ENCODE peak calls at places on chromosomes 16 and 17, in ten cellular contexts. K is adipocyte, J is body of pancreas, V is Caco-2, S is upper lobe of right lung, C is tibial nerve, P is A673, I is neuronal stem cell, R is IMR-90, L is fibroblast of the aortic adventitia. B is an unnamed sample.

GRCh38 chr16:180101-180920 is at the start of gene HBQ1:
- DNase-seq in P (peak), J (peak), L (no peak), V (peak), C (no peak), I (peak), K (peak), S (no peak), R (no peak), B (no peak)

GRCh38 chr16:85428168-85428898 is 184.8 kb upstream of the GSE1 start:
- DNase-seq in L (peak), K (peak), J (peak), I (no peak), R (no peak), P (peak), V (peak), C (no peak), S (peak), B (no peak)

GRCh38 chr17:14784997-14785696 is 480.0 kb downstream of the PMP22 start:
- DNase-seq in J (peak), I (no peak), R (no peak), S (no peak), C (no peak), V (peak), K (no peak), L (no peak), P (no peak), B (no peak)

GRCh38 chr17:13353590-13353989 is 248.1 kb downstream of the HS3ST3A1 start:
- DNase-seq in R (peak), J (no peak), K (peak), I (no peak), L (peak), P (no peak), S (no peak), V (no peak), C (no peak), B (peak)

GRCh38 chr16:69150146-69150865 is 17.9 kb downstream of the UTP4 start:
- DNase-seq in K (peak), S (no peak), P (peak), V (peak), C (peak), J (peak), L (peak), R (peak), I (peak), B (peak)

GRCh38 chr16:30061195-30061554 is 4.4 kb upstream of the ALDOA start:
- DNase-seq in V (no peak), I (no peak), J (no peak), L (no peak), P (no peak), S (no peak), C (no peak), R (no peak), K (no peak), B (no peak)

GRCh38 chr17:32461853-32462617 is 17.7 kb downstream of the PSMD11 start:
- DNase-seq in K (peak), I (peak), S (no peak), J (peak), C (peak), R (peak), L (peak), V (peak), P (peak), B (peak)

GRCh38 chr17:13410214-13410613 is 191.5 kb downstream of the HS3ST3A1 start:
- DNase-seq in R (no peak), S (no peak), V (no peak), P (no peak), I (no peak), L (no peak), C (no peak), K (no peak), J (no peak), B (peak)

GRCh38 chr17:45730192-45730591 is 53.9 kb upstream of the CRHR1 start:
- DNase-seq in J (no peak), S (no peak), I (no peak), V (no peak), C (no peak), K (no peak), P (no peak), R (no peak), L (no peak), B (no peak)

GRCh38 chr17:78958556-78959191 is 21.0 kb downstream of the LGALS3BP start:
- DNase-seq in V (no peak), R (no peak), L (peak), K (no peak), C (no peak), P (no peak), S (no peak), I (no peak), J (no peak), B (no peak)

GRCh38 chr16:83717814-83718213 is 90.0 kb upstream of the HSBP1 start:
- DNase-seq in R (peak), J (no peak), V (no peak), K (peak), I (no peak), L (peak), C (no peak), P (peak), S (no peak), B (peak)

GRCh38 chr17:45189002-45189401 is 27.3 kb downstream of the HEXIM2 start:
- DNase-seq in K (no peak), S (no peak), I (no peak), R (no peak), C (no peak), J (no peak), L (no peak), P (no peak), V (no peak), B (no peak)

GRCh38 chr17:48470388-48471034 is 40.5 kb upstream of the SKAP1 start:
- DNase-seq in L (peak), J (no peak), K (no peak), I (no peak), S (no peak), R (peak), P (peak), C (no peak), V (peak), B (peak)

GRCh38 chr17:73878923-73879322 is 234.7 kb upstream of the SDK2 start:
- DNase-seq in C (no peak), K (no peak), L (no peak), S (no peak), I (no peak), V (no peak), R (no peak), P (no peak), J (no peak), B (no peak)

GRCh38 chr17:3485481-3486068 is 9.8 kb downstream of the ASPA start:
- DNase-seq in J (peak), C (no peak), P (no peak), L (no peak), K (no peak), I (no peak), S (no peak), V (peak), R (no peak), B (no peak)

GRCh38 chr16:70695351-70696070 is 9.7 kb upstream of the MTSS2 start:
- DNase-seq in L (no peak), V (no peak), C (no peak), S (peak), K (no peak), I (no peak), R (no peak), P (no peak), J (no peak), B (peak)

GRCh38 chr17:27956601-27957445 is 63.7 kb upstream of the LYRM9 start:
- DNase-seq in L (peak), R (peak), J (peak), C (no peak), V (peak), I (no peak), S (no peak), K (peak), P (peak), B (peak)

GRCh38 chr16:48053346-48053745 is 102.4 kb downstream of the ABCC12 start:
- DNase-seq in V (peak), P (no peak), C (no peak), K (peak), J (no peak), R (peak), S (peak), I (peak), L (peak), B (peak)

GRCh38 chr16:9109255-9109654 is 17.8 kb downstream of the HAPSTR1 start:
- DNase-seq in P (no peak), L (no peak), C (no peak), V (no peak), I (no peak), R (no peak), S (no peak), K (no peak), J (no peak), B (no peak)

GRCh38 chr16:31542763-31543162 is 15.1 kb downstream of the AHSP start:
- DNase-seq in I (no peak), R (no peak), V (no peak), P (no peak), L (no peak), C (no peak), J (no peak), S (no peak), K (no peak), B (no peak)

GRCh38 chr17:6343191-6343590 is 91.7 kb downstream of the AIPL1 start:
- DNase-seq in J (no peak), V (no peak), R (no peak), L (no peak), I (no peak), S (no peak), K (no peak), C (no peak), P (no peak), B (no peak)

GRCh38 chr16:53080345-53081031 is 25.7 kb downstream of the CHD9 start:
- DNase-seq in L (peak), P (peak), S (no peak), I (no peak), R (peak), C (peak), K (peak), V (no peak), J (peak), B (peak)

GRCh38 chr17:64155751-64156544 is 26.0 kb upstream of the ERN1 start:
- DNase-seq in J (peak), P (no peak), S (no peak), R (peak), L (peak), K (peak), C (peak), V (no peak), I (no peak), B (peak)

GRCh38 chr16:53664724-53665345 is 38.8 kb downstream of the RPGRIP1L start:
- DNase-seq in K (peak), P (no peak), S (no peak), J (peak), L (peak), I (no peak), R (peak), C (no peak), V (no peak), B (peak)

GRCh38 chr17:75313941-75314550 is 24.8 kb upstream of the SLC25A19 start:
- DNase-seq in P (no peak), K (no peak), J (no peak), R (peak), S (peak), L (peak), I (no peak), C (no peak), V (no peak), B (peak)

GRCh38 chr16:17117906-17118577 is 352.7 kb downstream of the XYLT1 start:
- DNase-seq in K (no peak), S (no peak), V (no peak), L (no peak), P (no peak), C (no peak), R (no peak), I (no peak), J (no peak), B (no peak)

GRCh38 chr17:42680331-42680808 is 1.3 kb downstream of the CCR10 start:
- DNase-seq in V (peak), R (peak), L (no peak), S (no peak), I (no peak), J (no peak), K (no peak), C (peak), P (no peak), B (peak)

GRCh38 chr16:49336581-49336980 is 37.0 kb upstream of the C16orf78 start:
- DNase-seq in R (no peak), L (no peak), P (no peak), V (no peak), I (no peak), K (no peak), S (no peak), C (no peak), J (no peak), B (no peak)

GRCh38 chr17:63150994-63151464 is 185.0 kb downstream of the TANC2 start:
- DNase-seq in S (no peak), C (no peak), P (peak), L (peak), R (peak), K (peak), I (peak), J (no peak), V (no peak), B (peak)

GRCh38 chr17:61809816-61810392 is 53.4 kb downstream of the BRIP1 start:
- DNase-seq in R (peak), L (peak), S (no peak), K (peak), C (no peak), P (peak), J (no peak), I (no peak), V (no peak), B (peak)

GRCh38 chr16:89319883-89320716 is 102.6 kb downstream of the ZNF778 start:
- DNase-seq in J (peak), C (no peak), V (peak), P (peak), R (peak), S (no peak), K (peak), I (no peak), L (peak), B (peak)

GRCh38 chr16:89191033-89191900 is 9.1 kb downstream of the SLC22A31 start:
- DNase-seq in S (peak), I (no peak), J (peak), R (no peak), C (no peak), L (no peak), P (no peak), V (no peak), K (no peak), B (no peak)

GRCh38 chr17:13597723-13598347 is 3.9 kb downstream of the HS3ST3A1 start:
- DNase-seq in C (peak), L (peak), P (peak), R (peak), I (no peak), S (no peak), K (peak), V (peak), J (peak), B (peak)

GRCh38 chr16:81210807-81211206 is 27.7 kb upstream of the BCO1 start:
- DNase-seq in P (peak), C (no peak), V (no peak), S (no peak), J (no peak), R (no peak), L (no peak), I (no peak), K (no peak), B (no peak)

GRCh38 chr16:80263848-80264694 is 276.7 kb upstream of the DYNLRB2 start:
- DNase-seq in P (no peak), R (no peak), V (no peak), I (no peak), J (no peak), K (no peak), C (no peak), L (no peak), S (no peak), B (no peak)

GRCh38 chr16:23847938-23848337 is 12.2 kb downstream of the PRKCB start:
- DNase-seq in R (no peak), J (no peak), C (no peak), L (no peak), S (no peak), P (no peak), I (no peak), K (no peak), V (no peak), B (no peak)

GRCh38 chr16:79519448-79519847 is 81.1 kb downstream of the MAF start:
- DNase-seq in R (no peak), J (peak), C (no peak), K (no peak), V (no peak), S (peak), I (no peak), L (no peak), P (no peak), B (no peak)

GRCh38 chr17:18224428-18225120 is 861 bp upstream of the LLGL1 start:
- DNase-seq in V (no peak), I (peak), S (no peak), L (peak), K (peak), R (peak), J (no peak), P (peak), C (no peak), B (no peak)

GRCh38 chr17:58224315-58224714 is 5.3 kb upstream of the MKS1 start:
- DNase-seq in V (no peak), L (peak), P (peak), C (no peak), K (peak), S (no peak), J (no peak), I (no peak), R (peak), B (peak)

GRCh38 chr17:58215685-58216084 is 3.4 kb downstream of the MKS1 start:
- DNase-seq in J (no peak), I (no peak), L (no peak), V (no peak), K (no peak), P (no peak), R (no peak), C (no peak), S (no peak), B (no peak)

GRCh38 chr17:58219007-58219788 is at the start of gene MKS1:
- DNase-seq in V (peak), C (peak), I (peak), L (peak), S (peak), J (peak), K (peak), R (peak), P (peak), B (peak)

GRCh38 chr17:58219789-58220183 is 731 bp upstream of the MKS1 start:
- DNase-seq in S (no peak), V (no peak), C (no peak), J (no peak), R (no peak), L (no peak), K (no peak), P (no peak), I (no peak), B (peak)
- H3K4me3 ChIP-seq in S (peak), V (peak), C (peak), J (peak), R (no peak), L (no peak), K (peak), P (peak), I (no peak), B (peak)

DNA sequence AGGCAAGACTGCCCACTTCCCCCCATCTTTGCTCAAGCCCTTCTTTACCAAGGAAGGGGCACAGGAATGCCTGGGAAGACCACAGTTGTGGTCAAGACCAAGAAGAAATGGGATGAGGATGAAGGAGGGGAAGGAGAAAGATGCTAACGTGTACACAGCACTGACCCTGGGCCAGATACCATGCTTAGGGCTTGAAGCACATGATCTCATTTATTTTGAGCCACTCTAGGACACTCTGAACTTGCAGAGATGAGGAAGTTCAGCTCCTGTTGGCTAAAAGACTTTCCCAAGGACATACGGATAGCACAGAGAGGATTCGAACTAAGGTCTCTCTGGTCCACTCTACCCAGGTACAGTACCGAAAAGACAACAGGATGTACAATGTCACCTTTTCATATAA is 42.6 kb downstream of the PIK3R5 start:
- DNase-seq in S (no peak), V (no peak), J (no peak), I (no peak), R (no peak), L (no peak), P (no peak), K (no peak), C (no peak), B (no peak)
- H3K4me3 ChIP-seq in S (no peak), V (no peak), J (no peak), I (no peak), R (no peak), L (no peak), P (no peak), K (no peak), C (no peak), B (no peak)

DNA sequence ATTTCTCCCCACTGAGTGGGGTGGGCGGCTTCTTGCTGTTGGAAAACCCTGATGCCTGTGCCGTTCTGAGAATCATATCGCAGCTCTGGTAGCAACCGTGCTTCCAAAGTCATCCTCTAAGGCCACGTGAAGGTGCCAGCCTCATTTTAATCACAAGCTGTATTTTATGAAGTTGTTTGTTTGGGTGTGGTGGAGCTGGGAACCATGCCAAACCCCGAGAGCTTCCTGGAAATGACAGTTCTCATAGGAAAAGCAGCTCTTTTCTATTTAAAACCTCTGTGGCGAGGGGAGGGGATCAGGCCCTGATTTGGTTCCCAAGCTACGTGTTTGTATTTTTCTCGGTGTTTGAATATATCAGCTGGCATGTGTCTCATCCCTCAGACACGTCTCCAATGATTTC is 21.7 kb downstream of the KNOP1 start:
- DNase-seq in P (peak), L (peak), C (peak), J (peak), I (no peak), V (no peak), K (peak), S (peak), R (peak), B (peak)
- H3K4me3 ChIP-seq in P (no peak), L (no peak), C (no peak), J (no peak), I (no peak), V (no peak), K (no peak), S (no peak), R (no peak), B (no peak)

GRCh38 chr17:52157603-52158449 is 688 bp downstream of the CA10 start:
- DNase-seq in I (peak), V (no peak), K (no peak), S (no peak), C (no peak), J (no peak), P (no peak), R (no peak), L (no peak), B (no peak)

GRCh38 chr17:52155301-52155700 is 3.2 kb downstream of the CA10 start:
- DNase-seq in L (no peak), R (no peak), P (no peak), C (no peak), J (no peak), S (no peak), V (no peak), K (no peak), I (no peak), B (no peak)

GRCh38 chr17:52156576-52156975 is 1.9 kb downstream of the CA10 start:
- DNase-seq in C (no peak), J (no peak), P (no peak), V (no peak), L (no peak), S (no peak), I (no peak), R (no peak), K (no peak), B (no peak)

GRCh38 chr17:52158450-52159042 is at the start of gene CA10:
- DNase-seq in V (no peak), J (peak), R (no peak), I (peak), L (no peak), P (no peak), S (no peak), C (no peak), K (no peak), B (no peak)

DNA sequence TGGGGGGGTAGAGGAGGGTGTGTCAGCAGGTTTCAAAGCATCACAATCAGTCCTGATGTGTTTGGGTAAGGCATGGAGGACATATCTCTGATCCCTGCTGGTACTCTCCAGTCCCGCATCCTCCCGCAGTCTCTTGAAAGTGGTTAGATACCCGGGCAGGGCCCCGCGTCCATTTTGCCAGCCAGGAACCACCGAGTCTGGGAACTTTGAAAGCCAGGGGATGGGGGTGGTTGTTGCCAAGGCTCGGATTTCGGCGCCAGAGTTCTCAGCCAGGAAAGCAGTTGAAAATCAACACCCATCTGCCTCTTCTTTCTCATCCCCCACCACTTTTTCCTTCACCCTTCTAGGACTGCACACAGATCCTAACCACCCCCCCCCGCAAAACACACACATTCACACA is 1.4 kb downstream of the CA10 start:
- DNase-seq in P (no peak), V (no peak), K (no peak), R (no peak), S (no peak), L (no peak), J (no peak), C (no peak), I (no peak), B (no peak)
- H3K4me3 ChIP-seq in P (no peak), V (no peak), K (no peak), R (no peak), S (no peak), L (no peak), J (no peak), C (no peak), I (no peak), B (no peak)

GRCh38 chr17:80630721-80631120 is 86.1 kb downstream of the RPTOR start:
- DNase-seq in J (no peak), L (no peak), V (no peak), P (no peak), C (no peak), R (no peak), I (no peak), K (no peak), S (no peak), B (no peak)
- H3K4me3 ChIP-seq in J (no peak), L (no peak), V (no peak), P (no peak), C (no peak), R (no peak), I (no peak), K (no peak), S (no peak), B (no peak)

B was measured in AG10803.